ENCODE peak calls at places on chromosome 17, in nine cellular contexts. F is cardiac fibroblast; J is foreskin keratinocyte; Z is nephron progenitor cell; K is Jurkat, Clone E6-1; V is activated naive CD8-positive, alpha-beta T cell treated with anti-CD3 and anti-CD28 coated beads, Interleukin-2, amount 10 ng/mL, durations not matched to agents 7 days and 5 days; R is mesenchymal stem cell; T is T-helper 1 cell; D is fibroblast of pulmonary artery. W is an unnamed sample.

GRCh38 chr17:67478266-67479118 is 101.4 kb downstream of the PITPNC1 start:
- DNase-seq in T (no peak), F (no peak), K (no peak), D (no peak), V (no peak), J (no peak), Z (no peak), R (no peak), W (no peak)

GRCh38 chr17:50954641-50955121 is 88.5 kb upstream of the TOB1 start:
- DNase-seq in V (no peak), J (no peak), F (no peak), D (no peak), Z (no peak), K (no peak), T (no peak), R (no peak), W (no peak)

GRCh38 chr17:17205368-17206148 is 575 bp downstream of the PLD6 start:
- DNase-seq in R (no peak), J (peak; percentile 50), Z (no peak), D (no peak), K (no peak), V (peak; percentile 72), T (peak; percentile 32), F (peak; percentile 28), W (peak; percentile 85)

GRCh38 chr17:80849119-80849518 is 142.5 kb upstream of the CHMP6 start:
- DNase-seq in J (no peak), K (no peak), R (no peak), V (no peak), F (no peak), Z (no peak), T (no peak), D (no peak), W (peak; percentile 20)

GRCh38 chr17:50173335-50173941 is 7.6 kb downstream of the SGCA start:
- DNase-seq in D (peak; percentile 85), R (peak; percentile 88), V (no peak), Z (no peak), F (peak; percentile 94), T (no peak), J (peak; percentile 32), K (no peak), W (no peak)

GRCh38 chr17:28925912-28926365 is 23.1 kb upstream of the DHRS13 start:
- DNase-seq in R (peak; percentile 93), V (no peak), T (peak; percentile 55), D (peak; percentile 90), K (peak; percentile 79), F (peak; percentile 94), J (peak; percentile 60), Z (no peak), W (no peak)

GRCh38 chr17:43171761-43172487 is 910 bp downstream of the NBR1 start:
- DNase-seq in D (peak; percentile 95), T (no peak), R (peak; percentile 90), K (no peak), V (peak; percentile 34), Z (no peak), F (peak; percentile 95), J (peak; percentile 93), W (peak; percentile 80)

GRCh38 chr17:50887705-50888245 is 21.6 kb upstream of the TOB1 start:
- DNase-seq in R (no peak), T (no peak), D (no peak), F (no peak), Z (no peak), J (no peak), V (no peak), K (no peak), W (no peak)

GRCh38 chr17:67246648-67247415 is 1.8 kb upstream of the HELZ start:
- DNase-seq in K (no peak), F (peak; percentile 72), V (no peak), R (peak; percentile 67), J (peak; percentile 97), D (peak; percentile 42), Z (peak; percentile 18), T (no peak), W (no peak)

GRCh38 chr17:37284198-37284597 is 91.6 kb upstream of the C17orf78 start:
- DNase-seq in D (no peak), Z (no peak), J (no peak), V (no peak), R (no peak), F (no peak), K (no peak), T (no peak), W (no peak)

W was measured in sigmoid colon.